ENCODE peak calls at places on chromosomes 16 and 17, in seven cellular contexts. One of them, this sample, is unnamed.

GRCh38 chr17:79515646-79516604 is 94.9 kb downstream of the RBFOX3 start:
- DNase-seq in AG04450: no peak
- DNase-seq in heart left ventricle: no peak
- DNase-seq in esophagus muscularis mucosa: no peak
- DNase-seq in adrenal gland: no peak
- DNase-seq in uterus: no peak
- DNase-seq in CD8-positive, alpha-beta T cell: no peak
- DNase-seq in this sample: no peak

GRCh38 chr16:48813485-48813884 is 203.5 kb upstream of the N4BP1 start:
- DNase-seq in AG04450: no peak
- DNase-seq in heart left ventricle: no peak
- DNase-seq in esophagus muscularis mucosa: peak; percentile 70
- DNase-seq in adrenal gland: no peak
- DNase-seq in uterus: no peak
- DNase-seq in CD8-positive, alpha-beta T cell: no peak
- DNase-seq in this sample: no peak

GRCh38 chr17:27494192-27495091 is 38.2 kb downstream of the KSR1 start:
- DNase-seq in AG04450: no peak
- DNase-seq in heart left ventricle: peak; percentile 47
- DNase-seq in esophagus muscularis mucosa: no peak
- DNase-seq in adrenal gland: peak; percentile 90
- DNase-seq in uterus: peak; percentile 47
- DNase-seq in CD8-positive, alpha-beta T cell: no peak
- DNase-seq in this sample: peak; percentile 65

GRCh38 chr17:73957564-73957963 is 245.9 kb upstream of the RPL38 start:
- DNase-seq in AG04450: no peak
- DNase-seq in heart left ventricle: no peak
- DNase-seq in esophagus muscularis mucosa: no peak
- DNase-seq in adrenal gland: no peak
- DNase-seq in uterus: no peak
- DNase-seq in CD8-positive, alpha-beta T cell: no peak
- DNase-seq in this sample: no peak

GRCh38 chr17:49875690-49876089 is 27.8 kb upstream of the TAC4 start:
- DNase-seq in AG04450: no peak
- DNase-seq in heart left ventricle: no peak
- DNase-seq in esophagus muscularis mucosa: no peak
- DNase-seq in adrenal gland: no peak
- DNase-seq in uterus: no peak
- DNase-seq in CD8-positive, alpha-beta T cell: no peak
- DNase-seq in this sample: no peak

GRCh38 chr17:76471498-76472257 is 4.3 kb downstream of the AANAT start:
- DNase-seq in AG04450: no peak
- DNase-seq in heart left ventricle: no peak
- DNase-seq in esophagus muscularis mucosa: no peak
- DNase-seq in adrenal gland: no peak
- DNase-seq in uterus: no peak
- DNase-seq in CD8-positive, alpha-beta T cell: no peak
- DNase-seq in this sample: no peak

GRCh38 chr17:42311240-42312034 is 23.1 kb downstream of the STAT5A start:
- DNase-seq in AG04450: peak; percentile 86
- DNase-seq in heart left ventricle: peak; percentile 87
- DNase-seq in esophagus muscularis mucosa: no peak
- DNase-seq in adrenal gland: peak; percentile 98
- DNase-seq in uterus: peak; percentile 93
- DNase-seq in CD8-positive, alpha-beta T cell: no peak
- DNase-seq in this sample: peak; percentile 57

GRCh38 chr16:30953111-30953510 is 4.2 kb downstream of the ORAI3 start:
- DNase-seq in AG04450: no peak
- DNase-seq in heart left ventricle: no peak
- DNase-seq in esophagus muscularis mucosa: no peak
- DNase-seq in adrenal gland: no peak
- DNase-seq in uterus: no peak
- DNase-seq in CD8-positive, alpha-beta T cell: no peak
- DNase-seq in this sample: no peak

GRCh38 chr16:4403133-4403949 is 13.1 kb downstream of the CORO7 start:
- DNase-seq in AG04450: no peak
- DNase-seq in heart left ventricle: no peak
- DNase-seq in esophagus muscularis mucosa: no peak
- DNase-seq in adrenal gland: no peak
- DNase-seq in uterus: no peak
- DNase-seq in CD8-positive, alpha-beta T cell: no peak
- DNase-seq in this sample: no peak

GRCh38 chr17:43105146-43105545 is 20.0 kb downstream of the BRCA1 start:
- DNase-seq in AG04450: no peak
- DNase-seq in heart left ventricle: no peak
- DNase-seq in esophagus muscularis mucosa: no peak
- DNase-seq in adrenal gland: no peak
- DNase-seq in uterus: no peak
- DNase-seq in CD8-positive, alpha-beta T cell: no peak
- DNase-seq in this sample: no peak

GRCh38 chr16:30924086-30924714 is 828 bp downstream of the FBXL19 start:
- DNase-seq in AG04450: no peak
- DNase-seq in heart left ventricle: no peak
- DNase-seq in esophagus muscularis mucosa: no peak
- DNase-seq in adrenal gland: no peak
- DNase-seq in uterus: peak; percentile 47
- DNase-seq in CD8-positive, alpha-beta T cell: no peak
- DNase-seq in this sample: peak; percentile 42

GRCh38 chr16:66250686-66251405 is 115.6 kb upstream of the CDH5 start:
- DNase-seq in AG04450: no peak
- DNase-seq in heart left ventricle: peak; percentile 69
- DNase-seq in esophagus muscularis mucosa: peak; percentile 95
- DNase-seq in adrenal gland: peak; percentile 64
- DNase-seq in uterus: peak; percentile 85
- DNase-seq in CD8-positive, alpha-beta T cell: no peak
- DNase-seq in this sample: peak; percentile 96

GRCh38 chr17:39016193-39017153 is 49.3 kb upstream of the FBXO47 start:
- DNase-seq in AG04450: no peak
- DNase-seq in heart left ventricle: no peak
- DNase-seq in esophagus muscularis mucosa: no peak
- DNase-seq in adrenal gland: no peak
- DNase-seq in uterus: no peak
- DNase-seq in CD8-positive, alpha-beta T cell: peak; percentile 34
- DNase-seq in this sample: peak; percentile 68

GRCh38 chr17:81807839-81808238 is 3.9 kb downstream of the GCGR start:
- DNase-seq in AG04450: no peak
- DNase-seq in heart left ventricle: no peak
- DNase-seq in esophagus muscularis mucosa: no peak
- DNase-seq in adrenal gland: no peak
- DNase-seq in uterus: no peak
- DNase-seq in CD8-positive, alpha-beta T cell: no peak
- DNase-seq in this sample: no peak

GRCh38 chr17:71666047-71666446 is 454.8 kb upstream of the SOX9 start:
- DNase-seq in AG04450: no peak
- DNase-seq in heart left ventricle: no peak
- DNase-seq in esophagus muscularis mucosa: no peak
- DNase-seq in adrenal gland: no peak
- DNase-seq in uterus: no peak
- DNase-seq in CD8-positive, alpha-beta T cell: no peak
- DNase-seq in this sample: no peak

GRCh38 chr16:81158964-81159363 is 62.8 kb upstream of the GCSH start:
- DNase-seq in AG04450: no peak
- DNase-seq in heart left ventricle: no peak
- DNase-seq in esophagus muscularis mucosa: no peak
- DNase-seq in adrenal gland: no peak
- DNase-seq in uterus: no peak
- DNase-seq in CD8-positive, alpha-beta T cell: no peak
- DNase-seq in this sample: no peak

GRCh38 chr17:41483531-41483930 is 2.6 kb upstream of the KRT35 start:
- DNase-seq in AG04450: no peak
- DNase-seq in heart left ventricle: no peak
- DNase-seq in esophagus muscularis mucosa: no peak
- DNase-seq in adrenal gland: no peak
- DNase-seq in uterus: no peak
- DNase-seq in CD8-positive, alpha-beta T cell: no peak
- DNase-seq in this sample: no peak

GRCh38 chr16:2737895-2738418 is 14.5 kb upstream of the SRRM2 start:
- DNase-seq in AG04450: no peak
- DNase-seq in heart left ventricle: no peak
- DNase-seq in esophagus muscularis mucosa: no peak
- DNase-seq in adrenal gland: no peak
- DNase-seq in uterus: no peak
- DNase-seq in CD8-positive, alpha-beta T cell: no peak
- DNase-seq in this sample: no peak

GRCh38 chr17:71176315-71176714 is 944.5 kb upstream of the SOX9 start:
- DNase-seq in AG04450: no peak
- DNase-seq in heart left ventricle: no peak
- DNase-seq in esophagus muscularis mucosa: no peak
- DNase-seq in adrenal gland: no peak
- DNase-seq in uterus: no peak
- DNase-seq in CD8-positive, alpha-beta T cell: no peak
- DNase-seq in this sample: no peak

DNA sequence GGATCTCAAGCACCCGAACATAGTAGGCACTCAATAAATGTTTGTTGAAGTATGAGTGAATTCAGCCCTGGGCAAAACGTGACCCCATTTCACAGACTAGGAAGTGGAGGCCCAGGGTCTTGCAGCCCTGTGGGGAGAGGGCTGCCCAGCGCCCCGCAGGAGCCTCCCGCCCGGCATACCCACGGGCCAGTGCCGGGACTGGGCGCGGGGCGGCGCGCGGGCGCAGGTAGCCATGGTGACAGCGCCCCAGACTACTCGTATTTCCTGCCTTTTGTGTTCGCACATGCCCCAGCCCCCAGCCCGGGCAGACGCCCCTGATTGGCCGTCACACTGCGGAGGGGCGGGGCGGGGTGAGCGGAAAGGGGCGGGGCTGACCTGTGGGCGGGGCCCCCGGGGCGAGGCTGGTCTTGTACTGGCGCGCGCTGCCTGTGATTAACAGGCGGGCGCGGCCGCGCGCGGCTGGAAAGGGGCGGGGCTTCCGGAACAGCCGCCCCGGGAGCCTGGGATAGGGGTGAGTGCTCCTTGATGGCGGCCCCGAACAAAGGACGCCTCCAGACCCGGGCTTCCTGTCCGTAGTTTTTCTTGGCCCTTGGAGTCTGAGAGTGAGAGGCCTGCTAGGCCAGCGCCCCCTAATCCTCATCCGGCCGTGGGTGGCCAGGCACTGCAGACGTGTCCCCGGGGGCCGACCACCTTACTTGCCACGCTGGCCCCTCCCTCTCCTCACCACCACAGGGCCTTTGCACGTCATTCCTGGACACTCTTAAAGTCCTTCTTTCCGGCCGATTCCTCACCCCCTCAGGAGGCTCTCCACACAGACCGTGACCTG is 71.0 kb downstream of the RAI1 start:
- DNase-seq in AG04450: peak; percentile 75
- DNase-seq in heart left ventricle: peak; percentile 95
- DNase-seq in esophagus muscularis mucosa: peak; percentile 100
- DNase-seq in adrenal gland: peak; percentile 99
- DNase-seq in uterus: peak; percentile 97
- DNase-seq in CD8-positive, alpha-beta T cell: peak; percentile 98
- DNase-seq in this sample: peak; percentile 96
- TF ChIP-seq CTCF in AG04450: peak; percentile 25
- TF ChIP-seq CTCF in heart left ventricle: peak; percentile 13
- TF ChIP-seq CTCF in esophagus muscularis mucosa: peak; percentile 33
- TF ChIP-seq CTCF in adrenal gland: peak; percentile 27
- TF ChIP-seq CTCF in uterus: peak; percentile 47
- TF ChIP-seq CTCF in CD8-positive, alpha-beta T cell: no peak
- TF ChIP-seq CTCF in this sample: peak; percentile 33

DNA sequence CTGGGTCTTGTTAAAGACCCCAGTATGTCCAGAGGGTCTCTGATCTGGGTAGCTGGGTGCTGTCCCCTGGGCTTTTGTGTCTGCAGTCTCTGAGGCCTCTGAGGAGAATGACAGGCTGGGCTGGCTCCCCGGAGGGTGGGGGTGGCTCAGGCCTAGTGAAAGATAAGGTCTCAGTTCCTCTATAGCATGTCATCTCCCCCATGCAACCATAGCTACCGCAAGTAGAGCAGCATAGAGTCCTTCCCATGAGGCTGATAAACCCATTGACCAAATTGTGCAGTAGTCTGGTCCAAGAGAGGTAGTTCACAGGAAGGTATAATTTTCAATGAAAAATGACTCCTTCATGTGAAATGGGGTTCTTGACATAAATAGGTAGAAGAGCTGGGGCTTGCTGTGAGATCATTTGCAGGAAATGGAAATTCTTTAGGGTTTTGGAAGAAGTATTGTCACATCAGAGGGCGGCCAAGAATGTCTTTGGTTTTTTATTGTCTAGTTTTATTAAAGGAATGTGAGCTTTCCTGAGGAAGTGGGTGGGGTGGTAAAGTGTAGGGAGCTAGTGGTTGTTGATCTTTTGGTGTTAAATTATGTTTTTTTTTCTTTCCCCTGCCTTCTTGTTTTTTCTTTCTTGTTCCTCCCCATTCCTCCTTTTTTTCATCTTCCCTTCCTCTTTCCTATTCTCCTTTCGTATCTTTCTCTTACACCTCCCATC is 21.0 kb downstream of the SLC7A6OS start:
- DNase-seq in AG04450: no peak
- DNase-seq in heart left ventricle: no peak
- DNase-seq in esophagus muscularis mucosa: no peak
- DNase-seq in adrenal gland: no peak
- DNase-seq in uterus: no peak
- DNase-seq in CD8-positive, alpha-beta T cell: peak; percentile 56
- DNase-seq in this sample: no peak
- H3K27ac ChIP-seq in AG04450: no peak overlapping the region
- H3K27ac ChIP-seq in heart left ventricle: peak overlapping the region; percentile 95
- H3K27ac ChIP-seq in esophagus muscularis mucosa: peak overlapping the region; percentile 56
- H3K27ac ChIP-seq in adrenal gland: peak overlapping the region; percentile 45
- H3K27ac ChIP-seq in uterus: peak overlapping the region; percentile 54
- H3K27ac ChIP-seq in CD8-positive, alpha-beta T cell: peak overlapping the region; percentile 26
- H3K27ac ChIP-seq in this sample: no peak overlapping the region

GRCh38 chr17:64641499-64641898 is 20.6 kb downstream of the SMURF2 start:
- DNase-seq in AG04450: peak; percentile 54
- DNase-seq in heart left ventricle: no peak
- DNase-seq in esophagus muscularis mucosa: no peak
- DNase-seq in adrenal gland: peak; percentile 73
- DNase-seq in uterus: no peak
- DNase-seq in CD8-positive, alpha-beta T cell: no peak
- DNase-seq in this sample: no peak
- TF ChIP-seq CTCF in AG04450: peak; percentile 10
- TF ChIP-seq CTCF in heart left ventricle: no peak
- TF ChIP-seq CTCF in esophagus muscularis mucosa: no peak
- TF ChIP-seq CTCF in adrenal gland: no peak
- TF ChIP-seq CTCF in uterus: no peak
- TF ChIP-seq CTCF in CD8-positive, alpha-beta T cell: no peak
- TF ChIP-seq CTCF in this sample: no peak

DNA sequence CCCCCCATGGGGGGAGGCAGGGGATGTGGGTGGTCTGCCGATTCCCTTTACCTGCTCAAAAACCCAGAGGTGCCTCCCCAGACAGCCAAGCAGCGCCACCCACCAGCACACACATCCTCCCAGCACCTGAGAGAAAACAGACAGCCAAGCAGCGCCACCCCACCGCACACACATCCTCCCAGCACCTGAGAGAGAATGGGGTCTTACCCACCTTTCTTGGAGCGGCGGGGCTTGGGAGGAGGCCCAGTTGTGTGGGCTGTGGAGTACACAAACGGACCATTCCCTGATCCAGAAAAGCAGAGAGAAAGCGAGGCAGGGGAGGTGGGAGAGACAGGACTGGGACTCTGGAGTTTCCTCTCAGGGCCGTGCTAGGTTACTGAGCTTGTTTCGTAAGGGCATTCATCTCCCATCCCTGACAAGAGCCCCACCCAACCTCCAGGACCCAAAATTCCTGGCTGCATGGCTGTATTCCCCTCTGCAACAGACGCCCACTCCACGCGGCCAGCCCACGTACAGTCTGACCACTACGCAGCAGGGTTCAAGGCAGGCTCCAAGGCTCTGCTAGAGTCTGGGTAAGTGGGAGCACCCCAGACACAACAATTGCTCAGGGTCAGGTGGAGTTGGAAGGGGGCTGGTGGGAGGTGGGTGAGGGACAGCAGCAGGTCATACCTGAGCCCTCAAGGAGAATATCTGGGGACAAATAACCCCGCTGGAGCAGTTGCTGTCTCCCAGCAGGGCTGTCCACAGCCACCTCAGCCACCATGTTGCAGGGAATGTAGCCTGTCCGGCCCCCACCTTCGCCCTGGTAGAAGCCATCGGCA is 22.3 kb downstream of the TSPOAP1 start:
- DNase-seq in AG04450: no peak
- DNase-seq in heart left ventricle: no peak
- DNase-seq in esophagus muscularis mucosa: peak; percentile 82
- DNase-seq in adrenal gland: no peak
- DNase-seq in uterus: peak; percentile 8
- DNase-seq in CD8-positive, alpha-beta T cell: no peak
- DNase-seq in this sample: no peak
- H3K27ac ChIP-seq in AG04450: no peak overlapping the region
- H3K27ac ChIP-seq in heart left ventricle: no peak overlapping the region
- H3K27ac ChIP-seq in esophagus muscularis mucosa: no peak overlapping the region
- H3K27ac ChIP-seq in adrenal gland: no peak overlapping the region
- H3K27ac ChIP-seq in uterus: no peak overlapping the region
- H3K27ac ChIP-seq in CD8-positive, alpha-beta T cell: no peak overlapping the region
- H3K27ac ChIP-seq in this sample: no peak overlapping the region

This sample was measured in cardiac muscle cell.